ENCODE peak calls at places on chromosomes 16 and 17, in eight cellular contexts. W, V, C, H, K, D, F and B are unnamed samples.

GRCh38 chr17:74176546-74177001 is 26.9 kb upstream of the RPL38 start:
- DNase-seq in D (peak; percentile 81), V (peak; percentile 10), W (no peak), K (peak; percentile 37), C (peak; percentile 55), H (peak; percentile 85), F (peak; percentile 48), B (peak; percentile 70)

GRCh38 chr16:30185141-30185682 is 1.8 kb downstream of the CORO1A start:
- DNase-seq in H (no peak), W (no peak), K (peak; percentile 53), D (no peak), F (no peak), V (no peak), C (no peak), B (no peak)

GRCh38 chr16:927931-928330 is 42.9 kb downstream of the LMF1 start:
- DNase-seq in C (no peak), D (no peak), V (no peak), K (no peak), H (no peak), F (no peak), W (no peak), B (no peak)

GRCh38 chr16:13923703-13924298 is 3.8 kb downstream of the ERCC4 start:
- DNase-seq in C (no peak), V (no peak), D (peak; percentile 48), K (no peak), W (no peak), F (peak; percentile 67), H (peak; percentile 55), B (no peak)

GRCh38 chr17:42878123-42878880 is 22.3 kb upstream of the G6PC1 start:
- DNase-seq in K (no peak), H (peak; percentile 61), V (no peak), F (no peak), C (peak; percentile 44), W (no peak), D (no peak), B (no peak)

GRCh38 chr16:79847101-79847500 is 246.6 kb upstream of the MAF start:
- DNase-seq in K (no peak), W (no peak), V (no peak), F (no peak), C (no peak), H (no peak), D (no peak), B (no peak)

GRCh38 chr17:39722965-39723848 is 7.1 kb downstream of the MIEN1 start:
- DNase-seq in D (no peak), K (peak; percentile 37), C (no peak), F (no peak), H (no peak), V (no peak), W (no peak), B (no peak)

GRCh38 chr17:6641374-6641818 is 536 bp downstream of the TXNDC17 start:
- DNase-seq in D (no peak), H (peak; percentile 50), C (peak; percentile 22), V (no peak), F (no peak), K (no peak), W (no peak), B (no peak)

GRCh38 chr16:14139872-14140271 is 68.8 kb downstream of the MRTFB start:
- DNase-seq in C (no peak), K (no peak), V (no peak), D (no peak), F (no peak), W (no peak), H (no peak), B (no peak)

GRCh38 chr17:62075308-62075815 is 10.3 kb upstream of the MED13 start:
- DNase-seq in H (peak; percentile 37), V (no peak), F (peak; percentile 62), C (no peak), W (no peak), D (no peak), K (no peak), B (no peak)

GRCh38 chr17:47935961-47936360 is 5.4 kb upstream of the PNPO start:
- DNase-seq in W (peak; percentile 97), C (no peak), D (peak; percentile 86), V (no peak), K (no peak), F (peak; percentile 85), H (no peak), B (peak; percentile 46)

GRCh38 chr17:72702136-72702735 is 390.3 kb downstream of the SLC39A11 start:
- DNase-seq in V (no peak), H (no peak), K (no peak), F (peak; percentile 77), W (no peak), D (peak; percentile 75), C (no peak), B (no peak)

GRCh38 chr16:51756447-51757123 is 605.5 kb upstream of the SALL1 start:
- DNase-seq in H (no peak), C (no peak), D (no peak), W (no peak), K (no peak), V (no peak), F (no peak), B (no peak)

GRCh38 chr16:69395859-69396186 is 10.0 kb upstream of the TERF2 start:
- DNase-seq in F (no peak), D (no peak), H (no peak), C (no peak), V (no peak), W (no peak), K (no peak), B (no peak)

GRCh38 chr16:8959921-8960787 is 3.6 kb downstream of the USP7 start:
- DNase-seq in F (peak; percentile 37), W (no peak), H (no peak), C (no peak), D (no peak), K (no peak), V (no peak), B (peak; percentile 66)

GRCh38 chr16:89113152-89113547 is 19.5 kb downstream of the ACSF3 start:
- DNase-seq in V (no peak), D (no peak), H (no peak), C (no peak), K (no peak), F (no peak), W (no peak), B (no peak)

GRCh38 chr16:11914210-11914758 is 1.5 kb downstream of the GSPT1 start:
- DNase-seq in C (no peak), V (no peak), F (no peak), D (no peak), H (no peak), W (no peak), K (no peak), B (no peak)

GRCh38 chr16:56610609-56611111 is 2.3 kb downstream of the MT2A start:
- DNase-seq in H (peak; percentile 41), D (no peak), C (no peak), K (no peak), W (no peak), F (peak; percentile 71), V (no peak), B (peak; percentile 17)

GRCh38 chr17:58338907-58339774 is 10.5 kb upstream of the TSPOAP1 start:
- DNase-seq in C (peak; percentile 61), K (peak; percentile 83), F (peak; percentile 88), H (no peak), D (peak; percentile 84), W (peak; percentile 82), V (no peak), B (peak; percentile 66)

GRCh38 chr17:81109957-81110356 is 55.4 kb upstream of the PVALEF start:
- DNase-seq in H (no peak), C (no peak), F (no peak), K (no peak), D (no peak), W (no peak), V (no peak), B (no peak)

GRCh38 chr17:35214631-35215273 is 20.6 kb upstream of the SLC35G3 start:
- DNase-seq in K (no peak), H (no peak), V (peak; percentile 15), F (no peak), W (no peak), D (no peak), C (no peak), B (no peak)

GRCh38 chr16:89325861-89326471 is 108.5 kb downstream of the ZNF778 start:
- DNase-seq in C (no peak), H (peak; percentile 73), K (no peak), V (no peak), W (no peak), D (peak; percentile 43), F (peak; percentile 93), B (no peak)

GRCh38 chr16:64864232-64864803 is 257.5 kb downstream of the CDH11 start:
- DNase-seq in C (no peak), V (no peak), W (peak; percentile 80), D (no peak), K (no peak), F (peak; percentile 98), H (peak; percentile 67), B (peak; percentile 87)

GRCh38 chr17:71232801-71233559 is 887.8 kb upstream of the SOX9 start:
- DNase-seq in V (no peak), H (no peak), K (no peak), F (peak; percentile 62), C (no peak), D (no peak), W (no peak), B (no peak)

GRCh38 chr16:88007321-88007731 is 56.1 kb downstream of the BANP start:
- DNase-seq in H (no peak), F (no peak), C (no peak), K (no peak), V (no peak), W (no peak), D (no peak), B (no peak)

GRCh38 chr16:61820398-61820797 is 215.8 kb downstream of the CDH8 start:
- DNase-seq in V (no peak), W (no peak), F (no peak), D (no peak), K (no peak), C (no peak), H (no peak), B (no peak)